ENCODE peak calls at places on chromosome 10, in seven cellular contexts. N, K, X, Y, P, S and U are unnamed samples.

GRCh38 chr10:5591336-5591824 is 66.6 kb downstream of the CALML3 start:
- DNase-seq in N (peak; percentile 63), K (no peak), X (no peak), Y (no peak), P (no peak), S (no peak), U (no peak)

GRCh38 chr10:114648368-114648767 is 9.7 kb downstream of the ABLIM1 start:
- DNase-seq in N (peak; percentile 68), K (peak; percentile 71), X (peak; percentile 96), Y (peak; percentile 27), P (no peak), S (no peak), U (no peak)

GRCh38 chr10:49123981-49124920 is 8.9 kb upstream of the VSTM4 start:
- DNase-seq in N (no peak), K (no peak), X (no peak), Y (no peak), P (no peak), S (no peak), U (no peak)

GRCh38 chr10:1403508-1404230 is 333.7 kb downstream of the ADARB2 start:
- DNase-seq in N (no peak), K (no peak), X (no peak), Y (no peak), P (no peak), S (no peak), U (no peak)

GRCh38 chr10:12129222-12130111 is at the start of gene SEC61A2:
- DNase-seq in N (peak; percentile 77), K (peak; percentile 66), X (peak; percentile 56), Y (peak; percentile 52), P (peak; percentile 100), S (peak; percentile 100), U (peak; percentile 100)

GRCh38 chr10:132400547-132401151 is 3.6 kb downstream of the PWWP2B start:
- DNase-seq in N (no peak), K (no peak), X (no peak), Y (no peak), P (no peak), S (no peak), U (no peak)

GRCh38 chr10:24894728-24895127 is 57.7 kb downstream of the PRTFDC1 start:
- DNase-seq in N (no peak), K (no peak), X (no peak), Y (no peak), P (no peak), S (no peak), U (no peak)

GRCh38 chr10:30671011-30671616 is 41.6 kb upstream of the LYZL2 start:
- DNase-seq in N (peak; percentile 67), K (peak; percentile 75), X (peak; percentile 54), Y (no peak), P (no peak), S (peak; percentile 40), U (peak; percentile 46)

GRCh38 chr10:28790146-28790545 is 112.8 kb downstream of the BAMBI start:
- DNase-seq in N (no peak), K (no peak), X (no peak), Y (no peak), P (no peak), S (no peak), U (no peak)